ENCODE peak calls at places on chromosomes 3 and 15, in five cellular contexts. O, X, N, C and H are unnamed samples.

GRCh38 chr3:136186330-136186729 is 9.8 kb downstream of the MSL2 start:
- DNase-seq in O (no peak), X (no peak), N (no peak), C (no peak), H (no peak)

GRCh38 chr3:63798873-63799272 is 20.2 kb upstream of the C3orf49 start:
- DNase-seq in O (no peak), X (no peak), N (no peak), C (no peak), H (no peak)

GRCh38 chr3:89375451-89375850 is 268.0 kb downstream of the EPHA3 start:
- DNase-seq in O (no peak), X (no peak), N (no peak), C (no peak), H (no peak)

GRCh38 chr3:197736010-197736490 is 654 bp downstream of the RUBCN start:
- DNase-seq in O (no peak), X (peak), N (peak), C (peak), H (no peak)

GRCh38 chr3:59754456-59754855 is 704.6 kb upstream of the CFAP20DC start:
- DNase-seq in O (no peak), X (no peak), N (no peak), C (no peak), H (no peak)

GRCh38 chr3:32495085-32495484 is 7.6 kb downstream of the CMTM6 start:
- DNase-seq in O (no peak), X (no peak), N (no peak), C (peak), H (no peak)

GRCh38 chr15:82647045-82647834 is at the start of gene CPEB1:
- DNase-seq in O (no peak), X (peak), N (peak), C (peak), H (peak)

GRCh38 chr3:18723426-18723825 is 298.3 kb upstream of the SATB1 start:
- DNase-seq in O (no peak), X (no peak), N (no peak), C (no peak), H (no peak)

GRCh38 chr3:102299125-102299877 is 135.5 kb upstream of the ZPLD1 start:
- DNase-seq in O (no peak), X (no peak), N (no peak), C (no peak), H (no peak)

GRCh38 chr3:163785693-163786092 is 1292.6 kb downstream of the SI start:
- DNase-seq in O (peak), X (peak), N (peak), C (peak), H (no peak)

GRCh38 chr3:78764634-78765033 is 1003.2 kb downstream of the ROBO1 start:
- DNase-seq in O (no peak), X (no peak), N (no peak), C (no peak), H (no peak)

GRCh38 chr15:92118936-92119325 is 265.4 kb downstream of the SLCO3A1 start:
- DNase-seq in O (no peak), X (no peak), N (no peak), C (no peak), H (no peak)

DNA sequence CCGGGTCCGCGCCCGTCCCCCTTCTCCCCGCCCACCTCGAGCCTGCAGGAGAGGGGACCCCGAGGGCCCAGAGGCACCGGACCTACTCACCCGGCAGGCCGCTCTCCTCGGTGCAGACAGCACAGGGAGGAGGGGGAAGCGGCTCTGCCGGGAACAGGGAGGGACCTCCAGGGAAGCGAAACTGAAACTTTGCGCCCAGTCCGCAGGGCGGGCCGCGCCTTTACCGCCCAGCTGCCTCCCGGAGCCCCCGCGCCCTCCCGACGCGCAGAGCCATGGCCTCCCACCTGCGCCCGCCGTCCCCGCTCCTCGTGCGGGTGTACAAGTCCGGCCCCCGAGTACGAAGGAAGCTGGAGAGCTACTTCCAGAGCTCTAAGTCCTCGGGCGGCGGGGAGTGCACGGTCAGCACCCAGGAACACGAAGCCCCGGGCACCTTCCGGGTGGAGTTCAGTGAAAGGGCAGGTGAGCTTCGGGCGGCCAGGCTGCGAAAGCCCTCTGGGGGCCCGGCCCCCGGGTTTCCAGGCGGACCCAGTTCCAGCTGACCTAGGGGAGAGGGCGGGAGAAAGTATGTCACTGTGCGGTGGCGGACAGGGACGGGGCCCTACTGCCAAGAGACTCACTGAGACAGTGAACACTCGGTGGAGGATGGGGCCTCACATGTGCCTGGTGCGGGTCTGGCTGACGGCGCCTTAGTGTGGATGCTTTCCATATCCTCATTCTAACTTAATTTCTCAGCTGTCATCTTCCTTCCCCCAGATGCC is at the start of the genes DTX3L and PARP9:
- DNase-seq in O (peak), X (peak), N (peak), C (peak), H (peak)
- H2BK15ac ChIP-seq in O (peak), X (no peak), N (no peak), C (no peak), H (peak)

GRCh38 chr3:185935465-185936263 is 2.1 kb downstream of the TRA2B start:
- DNase-seq in O (no peak), X (no peak), N (no peak), C (peak), H (peak)

GRCh38 chr3:185933374-185933950 is 4.4 kb downstream of the TRA2B start:
- DNase-seq in O (no peak), X (no peak), N (no peak), C (no peak), H (no peak)

GRCh38 chr3:185936814-185937688 is 763 bp downstream of the TRA2B start:
- DNase-seq in O (peak), X (peak), N (peak), C (peak), H (peak)

GRCh38 chr3:185932213-185932612 is 5.6 kb downstream of the TRA2B start:
- DNase-seq in O (no peak), X (no peak), N (no peak), C (no peak), H (no peak)

GRCh38 chr3:185934726-185935464 is 2.9 kb downstream of the TRA2B start:
- DNase-seq in O (no peak), X (no peak), N (no peak), C (no peak), H (peak)
- H3K9ac ChIP-seq in O (no peak), X (peak), N (peak), C (peak), H (peak)

GRCh38 chr3:60839242-60839641 is 412.0 kb downstream of the FHIT start:
- DNase-seq in O (peak), X (no peak), N (no peak), C (peak), H (no peak)
- H4K8ac ChIP-seq in O (no peak), X (no peak), N (no peak), C (no peak), H (no peak)

GRCh38 chr15:56459096-56459495 is 5.8 kb downstream of the MNS1 start:
- DNase-seq in O (no peak), X (no peak), N (no peak), C (no peak), H (no peak)

GRCh38 chr15:56464893-56465520 is at the start of gene MNS1:
- DNase-seq in O (peak), X (no peak), N (peak), C (peak), H (peak)

GRCh38 chr15:56456229-56456628 is 8.7 kb downstream of the MNS1 start:
- DNase-seq in O (no peak), X (no peak), N (no peak), C (no peak), H (no peak)

GRCh38 chr15:56460947-56461346 is 4.0 kb downstream of the MNS1 start:
- DNase-seq in O (no peak), X (no peak), N (no peak), C (no peak), H (no peak)

DNA sequence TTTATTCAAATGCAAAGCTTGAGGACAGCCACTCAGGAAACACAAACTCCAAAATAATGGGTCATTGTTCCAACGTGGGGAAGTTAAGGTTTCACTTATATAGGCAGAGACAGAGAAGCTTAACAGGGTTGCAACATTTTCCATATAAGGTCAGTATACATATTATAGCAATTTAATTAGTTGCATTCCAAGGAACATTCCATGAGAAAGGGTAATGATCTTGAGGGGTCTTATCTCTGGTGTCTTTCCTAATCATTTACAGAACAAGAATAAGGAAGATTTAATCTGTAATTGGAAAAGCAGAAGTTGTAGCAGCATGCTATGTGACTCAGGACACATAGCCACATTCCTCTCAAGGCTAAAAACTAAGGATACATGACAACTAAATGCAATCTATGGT is 4.9 kb downstream of the MNS1 start:
- DNase-seq in O (no peak), X (no peak), N (no peak), C (peak), H (peak)
- H2BK15ac ChIP-seq in O (no peak), X (no peak), N (no peak), C (no peak), H (no peak)

DNA sequence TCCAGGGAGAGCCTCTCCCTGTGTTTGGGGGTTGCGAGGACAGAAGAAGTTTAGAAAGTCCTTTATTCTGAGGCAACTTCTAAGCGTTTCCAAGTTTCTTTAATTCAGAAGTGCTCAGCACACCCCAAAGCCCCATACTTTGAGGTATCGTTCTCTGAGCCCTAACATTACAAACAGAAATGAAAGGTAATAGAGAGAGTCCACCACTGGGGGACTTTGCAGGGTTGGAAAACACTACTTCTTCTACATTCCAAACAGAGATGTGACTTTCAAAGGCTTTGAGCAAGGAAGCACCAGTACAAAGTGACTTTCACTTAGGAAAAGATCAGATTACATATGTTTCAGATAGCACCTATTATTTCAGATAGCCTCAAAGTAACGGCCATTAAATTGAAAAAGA is 6.2 kb upstream of the ZNF280D start:
- DNase-seq in O (no peak), X (no peak), N (no peak), C (no peak), H (no peak)
- H3K9ac ChIP-seq in O (no peak), X (no peak), N (no peak), C (no peak), H (no peak)

GRCh38 chr15:33279613-33280205 is 31.1 kb upstream of the RYR3 start:
- DNase-seq in O (no peak), X (no peak), N (no peak), C (no peak), H (no peak)
- H4K8ac ChIP-seq in O (no peak), X (no peak), N (no peak), C (no peak), H (no peak)

DNA sequence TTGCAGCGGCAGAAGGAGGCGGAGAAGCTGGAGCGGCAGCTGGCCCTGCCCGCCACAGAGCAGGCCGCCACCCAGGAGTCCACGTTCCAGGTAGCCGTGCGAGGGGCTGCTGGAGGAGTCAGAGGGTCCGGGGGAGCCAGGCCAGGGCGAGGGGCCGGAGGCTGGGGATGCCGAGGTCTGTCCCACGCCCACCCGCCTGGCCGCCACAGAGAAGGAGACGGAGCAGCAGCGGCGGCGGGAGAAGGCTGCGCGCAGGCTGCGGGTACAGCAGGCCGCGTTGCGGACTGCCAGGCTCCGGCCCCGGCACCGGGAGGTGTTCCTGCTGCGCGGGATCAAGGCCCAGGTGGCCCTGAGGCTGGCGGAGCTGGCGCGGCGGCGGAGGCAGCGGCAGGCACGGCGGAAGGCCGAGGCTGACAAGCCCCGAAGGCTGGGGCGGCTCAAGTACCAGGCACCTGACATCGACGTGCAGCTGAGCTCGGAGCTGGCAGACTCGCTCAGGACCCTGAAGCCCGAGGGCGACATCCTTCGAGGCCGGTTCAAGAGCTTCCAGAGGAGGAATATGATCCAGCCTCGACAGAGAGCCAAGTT is 625.0 kb downstream of the MCTP2 start:
- DNase-seq in O (no peak), X (no peak), N (peak), C (no peak), H (no peak)
- H2BK15ac ChIP-seq in O (no peak), X (no peak), N (no peak), C (no peak), H (no peak)

GRCh38 chr3:54574906-54575305 is 353.0 kb downstream of the LRTM1 start:
- DNase-seq in O (no peak), X (no peak), N (no peak), C (no peak), H (no peak)

GRCh38 chr3:54575561-54575960 is 352.3 kb downstream of the LRTM1 start:
- DNase-seq in O (no peak), X (no peak), N (no peak), C (no peak), H (no peak)

GRCh38 chr3:54570008-54570407 is 357.9 kb downstream of the LRTM1 start:
- DNase-seq in O (no peak), X (no peak), N (no peak), C (no peak), H (no peak)

GRCh38 chr3:54573922-54574321 is 353.9 kb downstream of the LRTM1 start:
- DNase-seq in O (no peak), X (no peak), N (no peak), C (no peak), H (no peak)

GRCh38 chr3:54572197-54572895 is 355.5 kb downstream of the LRTM1 start:
- DNase-seq in O (no peak), X (no peak), N (no peak), C (no peak), H (no peak)
- H3K9ac ChIP-seq in O (no peak), X (no peak), N (no peak), C (no peak), H (no peak)